ENCODE peak calls at places on chromosome 5, in six cellular contexts. P, K, G, Z, Y and J are unnamed samples.

GRCh38 chr5:5044240-5044840 is 95.8 kb upstream of the ADAMTS16 start:
- DNase-seq in Y (no peak), G (no peak), P (no peak), K (no peak), Z (no peak), J (no peak)

GRCh38 chr5:107165296-107165695 is 505.4 kb downstream of the EFNA5 start:
- DNase-seq in Z (no peak), Y (no peak), G (no peak), K (no peak), P (no peak), J (no peak)

GRCh38 chr5:172399336-172399735 is 55.0 kb downstream of the SH3PXD2B start:
- DNase-seq in Z (no peak), P (no peak), Y (no peak), K (no peak), G (no peak), J (no peak)

GRCh38 chr5:112253478-112254250 is 165.4 kb downstream of the EPB41L4A start:
- DNase-seq in Z (no peak), G (peak; percentile 79), Y (no peak), K (no peak), P (no peak), J (no peak)

GRCh38 chr5:120344181-120344580 is 119.9 kb upstream of the PRR16 start:
- DNase-seq in K (no peak), P (no peak), G (no peak), Y (no peak), Z (no peak), J (no peak)

GRCh38 chr5:79963261-79963977 is 27.6 kb downstream of the MTX3 start:
- DNase-seq in Z (no peak), P (no peak), K (no peak), G (no peak), Y (no peak), J (no peak)

GRCh38 chr5:180143656-180144364 is 65.2 kb downstream of the RASGEF1C start:
- DNase-seq in G (no peak), K (no peak), P (no peak), Z (no peak), Y (no peak), J (no peak)

GRCh38 chr5:149002053-149002452 is 60.8 kb downstream of the SH3TC2 start:
- DNase-seq in G (peak; percentile 88), Y (no peak), K (no peak), Z (no peak), P (no peak), J (no peak)

GRCh38 chr5:98755406-98755805 is 18.1 kb upstream of the RGMB start:
- DNase-seq in K (no peak), G (peak; percentile 70), Z (no peak), P (no peak), Y (no peak), J (no peak)

GRCh38 chr5:168117469-168117868 is 174.0 kb upstream of the WWC1 start:
- DNase-seq in K (no peak), Y (no peak), G (no peak), P (no peak), Z (no peak), J (no peak)

GRCh38 chr5:141825836-141826560 is 52.2 kb downstream of the PCDH1 start:
- DNase-seq in K (no peak), P (no peak), G (peak; percentile 14), Y (no peak), Z (no peak), J (no peak)

GRCh38 chr5:138111937-138112336 is 27.3 kb downstream of the NME5 start:
- DNase-seq in K (no peak), Y (no peak), G (peak; percentile 32), Z (no peak), P (no peak), J (no peak)

GRCh38 chr5:96807099-96807654 is 568 bp downstream of the ERAP1 start:
- DNase-seq in Y (peak; percentile 54), Z (peak; percentile 52), K (no peak), P (peak; percentile 81), G (peak; percentile 65), J (peak; percentile 56)

GRCh38 chr5:61766141-61766540 is 434.1 kb downstream of the ZSWIM6 start:
- DNase-seq in Z (no peak), P (no peak), G (no peak), Y (no peak), K (no peak), J (no peak)

GRCh38 chr5:142911170-142911569 is 141.0 kb downstream of the ARHGAP26 start:
- DNase-seq in G (no peak), Y (no peak), K (no peak), Z (no peak), P (no peak), J (no peak)

GRCh38 chr5:95861858-95862561 is 39.5 kb upstream of the GLRX start:
- DNase-seq in Z (no peak), P (no peak), G (peak; percentile 91), K (no peak), Y (no peak), J (no peak)

GRCh38 chr5:137218471-137218870 is 280.7 kb downstream of the SPOCK1 start:
- DNase-seq in P (peak; percentile 58), G (peak; percentile 75), Y (no peak), K (no peak), Z (no peak), J (no peak)

GRCh38 chr5:132059043-132059695 is 1.3 kb upstream of the IL3 start:
- DNase-seq in Y (no peak), G (no peak), Z (peak; percentile 26), P (no peak), K (peak; percentile 5), J (no peak)

GRCh38 chr5:177457239-177458121 is 10.9 kb downstream of the PRR7 start:
- DNase-seq in G (peak; percentile 96), Z (peak; percentile 45), K (peak; percentile 50), P (peak; percentile 80), Y (peak; percentile 74), J (peak; percentile 22)

GRCh38 chr5:111472579-111472978 is 39.8 kb downstream of the STARD4 start:
- DNase-seq in Z (no peak), Y (no peak), G (no peak), K (no peak), P (no peak), J (peak; percentile 77)

GRCh38 chr5:60161340-60161934 is 267.9 kb upstream of the PDE4D start:
- DNase-seq in G (peak; percentile 49), Z (no peak), K (no peak), Y (peak; percentile 9), P (no peak), J (no peak)

GRCh38 chr5:121890297-121890858 is 38.7 kb downstream of the FTMT start:
- DNase-seq in P (no peak), G (no peak), Y (no peak), Z (no peak), K (no peak), J (no peak)

GRCh38 chr5:51838459-51839253 is 455.4 kb downstream of the ISL1 start:
- DNase-seq in P (no peak), K (no peak), Y (no peak), G (no peak), Z (no peak), J (no peak)

GRCh38 chr5:80255425-80255751 is 460 bp downstream of the SERINC5 start:
- DNase-seq in Y (no peak), K (peak; percentile 55), Z (peak; percentile 39), P (peak; percentile 73), G (peak; percentile 80), J (peak; percentile 17)

GRCh38 chr5:176631383-176631970 is 1.0 kb downstream of the EIF4E1B start:
- DNase-seq in G (no peak), P (no peak), Z (no peak), K (no peak), Y (no peak), J (no peak)

GRCh38 chr5:141960018-141960417 is 2.0 kb upstream of the PCDH12 start:
- DNase-seq in P (no peak), Y (no peak), K (peak; percentile 30), G (no peak), Z (peak; percentile 13), J (no peak)

GRCh38 chr5:174221454-174221853 is 175.9 kb downstream of the NSG2 start:
- DNase-seq in P (no peak), Z (no peak), Y (no peak), G (no peak), K (no peak), J (no peak)

GRCh38 chr5:101675510-101675909 is 620.6 kb downstream of the SLCO4C1 start:
- DNase-seq in Z (no peak), P (no peak), G (no peak), K (no peak), Y (no peak), J (no peak)